ENCODE peak calls at places on chromosomes 1 and 21, in four cellular contexts. I is mucosa of gallbladder; G is DMS53; P is activated CD8-positive, alpha-beta T cell treated with anti-CD3 and anti-CD28 coated beads, Interleukin-2, amount 10 ng/mL, durations not matched to agents 7 days and 5 days. D is an unnamed sample.
A peak's percentile ranks its signal among the peaks of the same experiment; 100 is the strongest.

GRCh38 chr21:26948194-26948593 is 18.7 kb downstream of the ADAMTS5 start:
- DNase-seq in P (no peak), I (no peak), G (no peak), D (no peak)

GRCh38 chr1:201215531-201216357 is 25.1 kb downstream of the IGFN1 start:
- DNase-seq in P (no peak), G (no peak), I (no peak), D (no peak)

GRCh38 chr1:34549199-34549598 is 205.6 kb upstream of the GJB5 start:
- DNase-seq in I (peak; percentile 43), P (no peak), G (peak; percentile 72), D (peak; percentile 20)

GRCh38 chr1:223747838-223748335 is 35.5 kb downstream of the CAPN2 start:
- DNase-seq in I (peak; percentile 69), P (no peak), G (peak; percentile 59), D (peak; percentile 74)

GRCh38 chr1:35603468-35603867 is 30.4 kb downstream of the TFAP2E start:
- DNase-seq in I (no peak), P (no peak), G (no peak), D (peak; percentile 58)

GRCh38 chr21:36747815-36748381 is 49.0 kb downstream of the SIM2 start:
- DNase-seq in P (peak; percentile 44), I (no peak), G (peak; percentile 66), D (peak; percentile 73)

GRCh38 chr1:220876511-220877347 is 2.5 kb upstream of the HLX start:
- DNase-seq in I (no peak), G (peak; percentile 54), P (no peak), D (no peak)

GRCh38 chr1:29650041-29650400 is 413.7 kb downstream of the PTPRU start:
- DNase-seq in G (peak; percentile 8), I (no peak), P (no peak), D (no peak)

GRCh38 chr21:42299324-42300044 is 15.7 kb downstream of the TFF3 start:
- DNase-seq in G (no peak), P (peak; percentile 67), I (peak; percentile 65), D (no peak)

GRCh38 chr1:26190373-26190987 is at the start of gene CATSPER4:
- DNase-seq in G (peak; percentile 64), P (no peak), I (no peak), D (peak; percentile 67)

GRCh38 chr1:228756457-228756856 is 21.2 kb downstream of the RHOU start:
- DNase-seq in G (no peak), P (no peak), I (no peak), D (no peak)

D was measured in testis.